ENCODE peak calls at places on chromosomes 13 and 19, in ten cellular contexts. One of them, this sample, is unnamed.

GRCh38 chr19:7355871-7356270 is 7.1 kb downstream of the ARHGEF18 start:
- DNase-seq in NCI-H1092 treated with DMSO at 0.1 percent for 48 hours: no peak
- DNase-seq in HFF-Myc: no peak
- DNase-seq in cardiac muscle cell: no peak
- DNase-seq in lower lobe of right lung: no peak
- DNase-seq in psoas muscle: no peak
- DNase-seq in fibroblast of the aortic adventitia: no peak
- DNase-seq in HTR-8/SVneo: no peak
- DNase-seq in iPS-NIHi11: no peak
- DNase-seq in HCT116: no peak
- DNase-seq in this sample: no peak

GRCh38 chr19:18596752-18597157 is 8.2 kb downstream of the REX1BD start:
- DNase-seq in NCI-H1092 treated with DMSO at 0.1 percent for 48 hours: peak
- DNase-seq in HFF-Myc: no peak
- DNase-seq in cardiac muscle cell: peak
- DNase-seq in lower lobe of right lung: peak
- DNase-seq in psoas muscle: no peak
- DNase-seq in fibroblast of the aortic adventitia: no peak
- DNase-seq in HTR-8/SVneo: no peak
- DNase-seq in iPS-NIHi11: peak
- DNase-seq in HCT116: peak
- DNase-seq in this sample: peak

GRCh38 chr13:55229906-55230569 is 1910.7 kb upstream of the PRR20A start:
- DNase-seq in NCI-H1092 treated with DMSO at 0.1 percent for 48 hours: no peak
- DNase-seq in HFF-Myc: no peak
- DNase-seq in cardiac muscle cell: no peak
- DNase-seq in lower lobe of right lung: no peak
- DNase-seq in psoas muscle: no peak
- DNase-seq in fibroblast of the aortic adventitia: no peak
- DNase-seq in HTR-8/SVneo: no peak
- DNase-seq in iPS-NIHi11: no peak
- DNase-seq in HCT116: no peak
- DNase-seq in this sample: no peak

GRCh38 chr13:43894438-43894837 is 14.7 kb downstream of the LACC1 start:
- DNase-seq in NCI-H1092 treated with DMSO at 0.1 percent for 48 hours: no peak
- DNase-seq in HFF-Myc: no peak
- DNase-seq in cardiac muscle cell: no peak
- DNase-seq in lower lobe of right lung: no peak
- DNase-seq in psoas muscle: no peak
- DNase-seq in fibroblast of the aortic adventitia: no peak
- DNase-seq in HTR-8/SVneo: no peak
- DNase-seq in iPS-NIHi11: peak
- DNase-seq in HCT116: no peak
- DNase-seq in this sample: no peak

GRCh38 chr13:97011446-97012131 is 17.3 kb upstream of the OXGR1 start:
- DNase-seq in NCI-H1092 treated with DMSO at 0.1 percent for 48 hours: no peak
- DNase-seq in HFF-Myc: no peak
- DNase-seq in cardiac muscle cell: no peak
- DNase-seq in lower lobe of right lung: no peak
- DNase-seq in psoas muscle: no peak
- DNase-seq in fibroblast of the aortic adventitia: no peak
- DNase-seq in HTR-8/SVneo: no peak
- DNase-seq in iPS-NIHi11: no peak
- DNase-seq in HCT116: no peak
- DNase-seq in this sample: no peak

GRCh38 chr19:30898353-30899103 is 450.7 kb downstream of the TSHZ3 start:
- DNase-seq in NCI-H1092 treated with DMSO at 0.1 percent for 48 hours: no peak
- DNase-seq in HFF-Myc: no peak
- DNase-seq in cardiac muscle cell: no peak
- DNase-seq in lower lobe of right lung: no peak
- DNase-seq in psoas muscle: no peak
- DNase-seq in fibroblast of the aortic adventitia: no peak
- DNase-seq in HTR-8/SVneo: no peak
- DNase-seq in iPS-NIHi11: peak
- DNase-seq in HCT116: no peak
- DNase-seq in this sample: no peak

GRCh38 chr19:2663920-2664571 is 38.4 kb downstream of the GNG7 start:
- DNase-seq in NCI-H1092 treated with DMSO at 0.1 percent for 48 hours: no peak
- DNase-seq in HFF-Myc: no peak
- DNase-seq in cardiac muscle cell: peak
- DNase-seq in lower lobe of right lung: no peak
- DNase-seq in psoas muscle: no peak
- DNase-seq in fibroblast of the aortic adventitia: no peak
- DNase-seq in HTR-8/SVneo: no peak
- DNase-seq in iPS-NIHi11: no peak
- DNase-seq in HCT116: no peak
- DNase-seq in this sample: peak

GRCh38 chr13:105037064-105037463 is 1498.4 kb downstream of the EFNB2 start:
- DNase-seq in NCI-H1092 treated with DMSO at 0.1 percent for 48 hours: no peak
- DNase-seq in HFF-Myc: no peak
- DNase-seq in cardiac muscle cell: no peak
- DNase-seq in lower lobe of right lung: no peak
- DNase-seq in psoas muscle: no peak
- DNase-seq in fibroblast of the aortic adventitia: no peak
- DNase-seq in HTR-8/SVneo: no peak
- DNase-seq in iPS-NIHi11: no peak
- DNase-seq in HCT116: no peak
- DNase-seq in this sample: no peak

GRCh38 chr19:18481505-18482222 is 40.2 kb downstream of the ELL start:
- DNase-seq in NCI-H1092 treated with DMSO at 0.1 percent for 48 hours: no peak
- DNase-seq in HFF-Myc: no peak
- DNase-seq in cardiac muscle cell: no peak
- DNase-seq in lower lobe of right lung: no peak
- DNase-seq in psoas muscle: no peak
- DNase-seq in fibroblast of the aortic adventitia: no peak
- DNase-seq in HTR-8/SVneo: no peak
- DNase-seq in iPS-NIHi11: no peak
- DNase-seq in HCT116: no peak
- DNase-seq in this sample: no peak

GRCh38 chr13:80469841-80470378 is 129.0 kb upstream of the SPRY2 start:
- DNase-seq in NCI-H1092 treated with DMSO at 0.1 percent for 48 hours: no peak
- DNase-seq in HFF-Myc: no peak
- DNase-seq in cardiac muscle cell: peak
- DNase-seq in lower lobe of right lung: no peak
- DNase-seq in psoas muscle: peak
- DNase-seq in fibroblast of the aortic adventitia: peak
- DNase-seq in HTR-8/SVneo: peak
- DNase-seq in iPS-NIHi11: no peak
- DNase-seq in HCT116: no peak
- DNase-seq in this sample: peak

This sample was measured in testis.